ENCODE peak calls at places on chromosome 11, in five cellular contexts. M, U, Y, R and J are unnamed samples.

GRCh38 chr11:125433454-125434121 is 62.5 kb downstream of the FEZ1 start:
- ATAC-seq in U (peak; percentile 86), Y (peak; percentile 58), M (peak; percentile 65), R (peak; percentile 86), J (peak; percentile 54)

GRCh38 chr11:126007263-126007662 is 55.4 kb downstream of the CDON start:
- ATAC-seq in U (peak; percentile 79), R (peak; percentile 70), Y (no peak), M (no peak), J (peak; percentile 58)

GRCh38 chr11:2209900-2210321 is 38.3 kb upstream of the TH start:
- ATAC-seq in Y (no peak), R (no peak), U (no peak), M (no peak), J (no peak)

GRCh38 chr11:69978841-69979614 is 99.1 kb upstream of the ANO1 start:
- ATAC-seq in Y (no peak), U (no peak), M (no peak), R (no peak), J (no peak)

GRCh38 chr11:113638378-113638777 is 67.7 kb downstream of the TMPRSS5 start:
- ATAC-seq in Y (no peak), M (no peak), U (no peak), R (no peak), J (no peak)

GRCh38 chr11:77884829-77885190 is 63.9 kb downstream of the AAMDC start:
- ATAC-seq in R (no peak), Y (no peak), M (no peak), U (no peak), J (no peak)

GRCh38 chr11:108734956-108735559 is 70.2 kb downstream of the DDX10 start:
- ATAC-seq in M (no peak), R (no peak), U (peak; percentile 33), Y (no peak), J (no peak)

GRCh38 chr11:67368621-67369020 is 4.8 kb downstream of the CLCF1 start:
- ATAC-seq in M (no peak), U (no peak), Y (no peak), R (no peak), J (no peak)

GRCh38 chr11:126459691-126460404 is 104.4 kb downstream of the ST3GAL4 start:
- ATAC-seq in R (no peak), Y (no peak), M (no peak), U (no peak), J (peak; percentile 44)

GRCh38 chr11:2443881-2444300 is 423 bp downstream of the TRPM5 start:
- ATAC-seq in R (no peak), U (peak; percentile 43), Y (peak; percentile 25), M (no peak), J (no peak)

GRCh38 chr11:106761745-106762144 is 256.5 kb downstream of the GUCY1A2 start:
- ATAC-seq in M (no peak), Y (no peak), R (no peak), U (no peak), J (no peak)

GRCh38 chr11:114082767-114083181 is 23.3 kb downstream of the ZBTB16 start:
- ATAC-seq in R (no peak), Y (peak; percentile 35), M (no peak), U (no peak), J (no peak)

GRCh38 chr11:77647906-77648305 is 10.3 kb upstream of the CLNS1A start:
- ATAC-seq in Y (no peak), U (no peak), M (no peak), R (no peak), J (no peak)

GRCh38 chr11:121489823-121490222 is 37.1 kb upstream of the SORL1-AS1 start:
- ATAC-seq in R (no peak), M (peak; percentile 77), U (no peak), Y (no peak), J (no peak)

GRCh38 chr11:6391548-6392134 is 1.4 kb downstream of the SMPD1 start:
- ATAC-seq in U (no peak), M (no peak), Y (no peak), R (no peak), J (no peak)

GRCh38 chr11:114215871-114216803 is 80.1 kb upstream of the NNMT start:
- ATAC-seq in R (peak; percentile 90), Y (no peak), M (no peak), U (no peak), J (no peak)

GRCh38 chr11:115990004-115990447 is 485.8 kb upstream of the CADM1 start:
- ATAC-seq in U (peak; percentile 91), R (no peak), Y (peak; percentile 87), M (no peak), J (no peak)

GRCh38 chr11:122440783-122441701 is 214.5 kb upstream of the UBASH3B start:
- ATAC-seq in Y (peak; percentile 58), U (peak; percentile 63), M (no peak), R (peak; percentile 79), J (peak; percentile 27)

GRCh38 chr11:96187779-96188624 is 155.0 kb downstream of the MAML2 start:
- ATAC-seq in R (peak; percentile 68), Y (no peak), M (no peak), U (peak; percentile 77), J (peak; percentile 57)

GRCh38 chr11:77441409-77441808 is 32.5 kb downstream of the PAK1 start:
- ATAC-seq in U (peak; percentile 71), R (no peak), M (no peak), Y (no peak), J (no peak)

GRCh38 chr11:62889484-62890437 is 9.1 kb downstream of the SLC3A2 start:
- ATAC-seq in R (peak; percentile 12), U (peak; percentile 44), Y (peak; percentile 50), M (peak; percentile 58), J (peak; percentile 23)

GRCh38 chr11:133894956-133895549 is 49.7 kb upstream of the SPATA19 start:
- ATAC-seq in U (no peak), M (no peak), Y (no peak), R (peak; percentile 49), J (no peak)

GRCh38 chr11:69287968-69288882 is 5.7 kb upstream of the MYEOV start:
- ATAC-seq in M (no peak), Y (peak; percentile 93), U (peak; percentile 93), R (no peak), J (no peak)

GRCh38 chr11:82811369-82811768 is 77.7 kb upstream of the FAM181B start:
- ATAC-seq in U (no peak), Y (no peak), M (no peak), R (no peak), J (no peak)

GRCh38 chr11:72240461-72241289 is 3.3 kb downstream of the PHOX2A start:
- ATAC-seq in R (peak; percentile 8), Y (no peak), U (peak; percentile 1), M (no peak), J (no peak)

GRCh38 chr11:107799245-107799859 is 59.2 kb downstream of the SLC35F2 start:
- ATAC-seq in Y (peak; percentile 83), R (peak; percentile 72), M (peak; percentile 70), U (peak; percentile 87), J (peak; percentile 58)

GRCh38 chr11:120342226-120342625 is 6.0 kb downstream of the ARHGEF12 start:
- ATAC-seq in R (no peak), M (no peak), Y (no peak), U (no peak), J (no peak)

GRCh38 chr11:17267576-17267975 is 9.0 kb upstream of the NUCB2 start:
- ATAC-seq in Y (no peak), R (no peak), U (peak; percentile 29), M (no peak), J (no peak)

GRCh38 chr11:20544536-20545237 is 54.7 kb upstream of the SLC6A5 start:
- ATAC-seq in Y (peak; percentile 13), R (no peak), M (no peak), U (no peak), J (no peak)

GRCh38 chr11:65403607-65404121 is 17.2 kb downstream of the FRMD8 start:
- ATAC-seq in R (peak; percentile 45), Y (peak; percentile 37), M (no peak), U (peak; percentile 46), J (peak; percentile 62)

GRCh38 chr11:101428918-101429317 is 154.9 kb downstream of the TRPC6 start:
- ATAC-seq in R (no peak), M (no peak), U (peak; percentile 87), Y (peak; percentile 68), J (no peak)

GRCh38 chr11:44774131-44774530 is 47.4 kb downstream of the TSPAN18 start:
- ATAC-seq in R (peak; percentile 89), Y (peak; percentile 41), U (no peak), M (no peak), J (peak; percentile 65)

GRCh38 chr11:111360150-111361043 is 18.7 kb downstream of the POU2AF1 start:
- ATAC-seq in R (no peak), Y (no peak), M (no peak), U (no peak), J (no peak)

GRCh38 chr11:45431301-45432018 is 145.3 kb upstream of the SYT13 start:
- ATAC-seq in R (no peak), Y (no peak), M (no peak), U (no peak), J (no peak)

GRCh38 chr11:113690619-113691569 is 15.2 kb downstream of the TMPRSS5 start:
- ATAC-seq in Y (peak; percentile 76), R (no peak), U (peak; percentile 87), M (peak; percentile 82), J (no peak)

GRCh38 chr11:121551463-121551862 is 98.7 kb upstream of the SORL1-AS1 start:
- ATAC-seq in U (peak; percentile 64), R (no peak), M (no peak), Y (no peak), J (no peak)

GRCh38 chr11:13207665-13208594 is 69.7 kb upstream of the BMAL1 start:
- ATAC-seq in R (peak; percentile 68), U (peak; percentile 76), Y (peak; percentile 73), M (no peak), J (peak; percentile 70)

GRCh38 chr11:48020092-48020755 is 39.9 kb downstream of the PTPRJ start:
- ATAC-seq in U (peak; percentile 56), M (no peak), Y (peak; percentile 84), R (peak; percentile 53), J (peak; percentile 43)